ENCODE peak calls at places on chromosomes 12 and 14, in eight cellular contexts. R is Panc1, A is lung, S is transverse colon, Z is tibial artery, D is gastrocnemius medialis, E is SK-N-SH, V is colonic mucosa. K is an unnamed sample.

GRCh38 chr12:50062733-50063452 is 5.5 kb downstream of the ASIC1 start:
- DNase-seq in V (no peak), D (no peak), S (no peak), Z (no peak), R (no peak), E (no peak), A (no peak), K (no peak)

GRCh38 chr12:25241171-25242020 is 9.3 kb downstream of the KRAS start:
- DNase-seq in A (no peak), E (peak), Z (no peak), R (peak), S (no peak), V (no peak), D (no peak), K (no peak)

GRCh38 chr12:33439587-33440011 is at the start of gene SYT10:
- DNase-seq in A (no peak), V (no peak), E (peak), S (no peak), Z (no peak), R (no peak), D (no peak), K (no peak)

GRCh38 chr12:50520808-50521207 is 16.0 kb downstream of the DIP2B start:
- DNase-seq in A (no peak), Z (no peak), D (no peak), R (no peak), E (no peak), S (no peak), V (no peak), K (no peak)

GRCh38 chr12:32754101-32754500 is 1.6 kb downstream of the YARS2 start:
- DNase-seq in Z (no peak), E (no peak), R (no peak), S (no peak), D (no peak), V (no peak), A (no peak), K (no peak)

GRCh38 chr12:108315486-108316105 is 23.5 kb downstream of the CMKLR1 start:
- DNase-seq in D (no peak), Z (no peak), V (no peak), S (no peak), E (no peak), R (no peak), A (no peak), K (no peak)

GRCh38 chr12:120887253-120888043 is 16.7 kb downstream of the SPPL3 start:
- DNase-seq in A (no peak), D (no peak), V (no peak), S (no peak), Z (no peak), R (no peak), E (no peak), K (no peak)

GRCh38 chr14:77339407-77339806 is 18.6 kb downstream of the GSTZ1 start:
- DNase-seq in A (no peak), S (no peak), E (no peak), Z (no peak), D (no peak), R (no peak), V (no peak), K (no peak)

GRCh38 chr12:124456652-124457152 is 110.7 kb downstream of the NCOR2 start:
- DNase-seq in R (no peak), Z (no peak), A (peak), E (no peak), S (peak), D (no peak), V (peak), K (peak)

GRCh38 chr12:63420206-63420644 is 248.1 kb downstream of the DPY19L2 start:
- DNase-seq in E (peak), R (peak), A (no peak), V (peak), Z (no peak), S (peak), D (no peak), K (peak)

GRCh38 chr14:72616294-72616693 is 277.6 kb downstream of the DPF3 start:
- DNase-seq in S (no peak), E (no peak), V (no peak), Z (peak), D (no peak), A (no peak), R (no peak), K (no peak)

GRCh38 chr14:77044776-77045569 is 16.5 kb upstream of the IRF2BPL start:
- DNase-seq in S (peak), R (no peak), Z (peak), A (peak), E (no peak), V (no peak), D (peak), K (no peak)

GRCh38 chr12:79423560-79423959 is 267.2 kb downstream of the PAWR start:
- DNase-seq in D (no peak), S (no peak), Z (no peak), V (no peak), E (no peak), R (no peak), A (no peak), K (no peak)

GRCh38 chr12:47860279-47860841 is 40.7 kb upstream of the HDAC7 start:
- DNase-seq in A (no peak), E (no peak), D (no peak), Z (no peak), R (no peak), V (no peak), S (no peak), K (no peak)

GRCh38 chr14:103730490-103731035 is 15.0 kb downstream of the ZFYVE21 start:
- DNase-seq in Z (no peak), D (peak), S (no peak), V (no peak), R (no peak), E (peak), A (no peak), K (peak)

GRCh38 chr14:39279515-39279914 is 45.8 kb downstream of the MIA2 start:
- DNase-seq in E (no peak), S (no peak), R (no peak), Z (no peak), A (no peak), D (no peak), V (no peak), K (no peak)

DNA sequence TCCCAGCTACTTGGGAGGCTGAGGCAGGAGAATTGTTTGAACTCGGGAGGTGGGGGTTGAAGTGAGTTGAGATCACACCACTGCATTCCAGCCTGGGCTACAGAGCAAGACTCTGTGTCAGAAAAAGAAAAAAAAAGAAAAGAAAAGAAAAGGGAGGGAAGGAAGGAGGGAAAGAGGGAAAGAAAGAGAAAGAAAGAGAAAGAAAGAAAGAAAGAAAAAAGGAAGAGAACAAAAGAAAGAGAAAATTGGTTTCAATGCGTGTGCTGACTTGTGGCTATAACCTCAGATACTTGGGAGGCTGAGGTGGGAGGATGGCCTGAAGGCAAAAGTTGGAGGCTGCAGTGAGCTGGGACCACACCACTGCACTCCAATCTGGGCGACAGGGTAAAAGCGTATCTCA is 128.4 kb upstream of the TBX3 start:
- DNase-seq in D (no peak), R (no peak), Z (no peak), V (no peak), S (no peak), E (no peak), A (no peak), K (no peak)
- H3K27ac ChIP-seq in D (no peak), R (no peak), Z (no peak), V (no peak), S (peak), E (no peak), A (peak), K (no peak)

DNA sequence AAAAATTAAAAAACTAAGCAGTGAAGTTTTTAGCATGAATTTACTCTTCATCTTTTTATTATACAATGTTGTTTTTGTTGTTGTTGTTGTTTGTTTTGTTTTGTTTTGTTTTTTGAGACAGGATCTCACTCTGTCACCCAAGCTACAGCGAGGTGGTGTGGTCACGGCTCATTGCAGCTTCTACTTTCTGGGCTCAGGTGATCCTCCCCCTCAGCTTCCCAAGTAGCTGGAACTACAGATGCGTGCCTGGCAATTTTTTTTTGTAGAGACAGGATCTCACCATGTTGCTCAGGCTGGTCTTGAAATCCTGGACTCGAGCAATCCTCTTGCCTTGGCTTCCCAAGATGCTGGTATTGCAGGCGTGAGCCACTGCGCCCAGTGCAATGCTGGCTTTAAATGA is 11.3 kb downstream of the PPFIBP1 start:
- DNase-seq in S (no peak), R (no peak), D (no peak), A (no peak), Z (no peak), E (no peak), V (no peak), K (no peak)
- H3K27ac ChIP-seq in S (no peak), R (no peak), D (no peak), A (no peak), Z (no peak), E (peak), V (no peak), K (no peak)

GRCh38 chr14:75411194-75411552 is 16.6 kb upstream of the JDP2 start:
- DNase-seq in D (no peak), S (no peak), A (no peak), R (no peak), Z (no peak), E (no peak), V (no peak), K (no peak)
- H3K27ac ChIP-seq in D (no peak), S (no peak), A (peak), R (no peak), Z (no peak), E (no peak), V (no peak), K (no peak)

DNA sequence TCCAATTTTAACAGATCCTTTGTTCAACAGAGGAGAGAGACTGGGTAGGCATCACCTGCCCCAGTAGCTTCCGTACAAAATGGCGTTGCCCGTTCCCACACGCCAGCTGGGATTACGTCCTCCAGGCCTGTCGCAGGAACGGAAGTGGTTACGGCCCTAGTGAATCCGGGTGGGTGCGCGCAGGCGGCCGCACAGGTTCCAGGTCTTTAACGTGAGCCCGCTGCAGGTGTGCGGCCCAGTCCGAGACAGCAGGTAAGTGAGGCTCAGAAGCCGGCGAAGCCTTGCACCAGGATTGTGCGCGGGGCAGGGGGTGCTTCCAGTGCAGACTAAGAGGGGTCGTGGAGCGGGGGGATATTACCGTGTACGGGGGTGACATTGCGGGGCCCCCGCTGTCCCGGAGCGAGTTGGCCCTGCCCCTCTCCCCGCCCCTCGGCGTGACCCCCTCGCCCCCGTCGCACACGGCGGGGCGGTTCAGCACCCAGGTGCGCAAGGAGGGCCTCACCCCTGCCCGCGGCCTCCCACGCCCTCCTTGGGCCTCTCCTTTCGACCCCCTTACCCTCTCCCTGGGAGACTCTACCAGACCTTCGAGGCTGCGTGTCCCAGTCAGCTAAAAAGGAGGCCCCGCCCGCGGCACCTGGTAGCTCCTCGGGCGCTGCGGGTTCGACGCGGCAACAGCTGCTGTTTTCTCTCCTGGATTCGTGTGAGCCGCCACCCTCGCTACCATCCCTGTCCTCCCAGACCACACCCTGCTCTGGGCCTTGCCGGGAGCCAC is at the start of gene EXD2:
- DNase-seq in Z (peak), D (peak), A (peak), E (peak), V (peak), R (peak), S (peak), K (peak)
- H3K27ac ChIP-seq in Z (peak), D (peak), A (peak), E (peak), V (peak), R (peak), S (peak), K (peak)